ENCODE peak calls at places on chromosomes 4 and X, in four cellular contexts. One of them, this sample, is unnamed.

GRCh38 chrX:35726176-35726575 is 72.0 kb upstream of the MAGEB16 start:
- DNase-seq in gastrocnemius medialis: no peak
- DNase-seq in fibroblast of mammary gland: peak
- DNase-seq in stimulated activated CD8-positive, alpha-beta memory T cell treated with anti-CD3 and anti-CD28 coated beads, Interleukin-7, amount 100 ng/mL, for 1 hour: no peak
- DNase-seq in this sample: no peak

GRCh38 chr4:17502764-17503163 is 9.1 kb downstream of the QDPR start:
- DNase-seq in gastrocnemius medialis: no peak
- DNase-seq in fibroblast of mammary gland: no peak
- DNase-seq in stimulated activated CD8-positive, alpha-beta memory T cell treated with anti-CD3 and anti-CD28 coated beads, Interleukin-7, amount 100 ng/mL, for 1 hour: no peak
- DNase-seq in this sample: no peak

GRCh38 chr4:10063544-10064300 is 42.4 kb upstream of the SLC2A9 start:
- DNase-seq in gastrocnemius medialis: peak
- DNase-seq in fibroblast of mammary gland: peak
- DNase-seq in stimulated activated CD8-positive, alpha-beta memory T cell treated with anti-CD3 and anti-CD28 coated beads, Interleukin-7, amount 100 ng/mL, for 1 hour: no peak
- DNase-seq in this sample: no peak

GRCh38 chr4:48012819-48013218 is 3.7 kb downstream of the CNGA1 start:
- DNase-seq in gastrocnemius medialis: no peak
- DNase-seq in fibroblast of mammary gland: no peak
- DNase-seq in stimulated activated CD8-positive, alpha-beta memory T cell treated with anti-CD3 and anti-CD28 coated beads, Interleukin-7, amount 100 ng/mL, for 1 hour: no peak
- DNase-seq in this sample: no peak

GRCh38 chr4:95637047-95637600 is 88.4 kb upstream of the UNC5C start:
- DNase-seq in gastrocnemius medialis: no peak
- DNase-seq in fibroblast of mammary gland: peak
- DNase-seq in stimulated activated CD8-positive, alpha-beta memory T cell treated with anti-CD3 and anti-CD28 coated beads, Interleukin-7, amount 100 ng/mL, for 1 hour: no peak
- DNase-seq in this sample: no peak

GRCh38 chr4:153207561-153207960 is 3.3 kb downstream of the TRIM2 start:
- DNase-seq in gastrocnemius medialis: no peak
- DNase-seq in fibroblast of mammary gland: peak
- DNase-seq in stimulated activated CD8-positive, alpha-beta memory T cell treated with anti-CD3 and anti-CD28 coated beads, Interleukin-7, amount 100 ng/mL, for 1 hour: no peak
- DNase-seq in this sample: no peak

GRCh38 chrX:114500622-114501021 is 83.3 kb upstream of the HTR2C start:
- DNase-seq in gastrocnemius medialis: no peak
- DNase-seq in fibroblast of mammary gland: no peak
- DNase-seq in stimulated activated CD8-positive, alpha-beta memory T cell treated with anti-CD3 and anti-CD28 coated beads, Interleukin-7, amount 100 ng/mL, for 1 hour: no peak
- DNase-seq in this sample: no peak

GRCh38 chr4:78596111-78596742 is 44.7 kb downstream of the ANXA3 start:
- DNase-seq in gastrocnemius medialis: no peak
- DNase-seq in fibroblast of mammary gland: no peak
- DNase-seq in stimulated activated CD8-positive, alpha-beta memory T cell treated with anti-CD3 and anti-CD28 coated beads, Interleukin-7, amount 100 ng/mL, for 1 hour: no peak
- DNase-seq in this sample: no peak

GRCh38 chr4:63049726-63050125 is 1359.5 kb downstream of the TECRL start:
- DNase-seq in gastrocnemius medialis: no peak
- DNase-seq in fibroblast of mammary gland: no peak
- DNase-seq in stimulated activated CD8-positive, alpha-beta memory T cell treated with anti-CD3 and anti-CD28 coated beads, Interleukin-7, amount 100 ng/mL, for 1 hour: no peak
- DNase-seq in this sample: no peak

GRCh38 chrX:54452920-54453319 is 12.7 kb downstream of the TSR2 start:
- DNase-seq in gastrocnemius medialis: no peak
- DNase-seq in fibroblast of mammary gland: peak
- DNase-seq in stimulated activated CD8-positive, alpha-beta memory T cell treated with anti-CD3 and anti-CD28 coated beads, Interleukin-7, amount 100 ng/mL, for 1 hour: no peak
- DNase-seq in this sample: peak

GRCh38 chrX:144214651-144215050 is 330.8 kb downstream of the UBE2NL start:
- DNase-seq in gastrocnemius medialis: no peak
- DNase-seq in fibroblast of mammary gland: no peak
- DNase-seq in stimulated activated CD8-positive, alpha-beta memory T cell treated with anti-CD3 and anti-CD28 coated beads, Interleukin-7, amount 100 ng/mL, for 1 hour: no peak
- DNase-seq in this sample: no peak

GRCh38 chrX:69284491-69284890 is 119.2 kb upstream of the PJA1 start:
- DNase-seq in gastrocnemius medialis: no peak
- DNase-seq in fibroblast of mammary gland: no peak
- DNase-seq in stimulated activated CD8-positive, alpha-beta memory T cell treated with anti-CD3 and anti-CD28 coated beads, Interleukin-7, amount 100 ng/mL, for 1 hour: no peak
- DNase-seq in this sample: no peak

GRCh38 chr4:52713456-52713937 is 37.7 kb downstream of the ERVMER34-1 start:
- DNase-seq in gastrocnemius medialis: peak
- DNase-seq in fibroblast of mammary gland: no peak
- DNase-seq in stimulated activated CD8-positive, alpha-beta memory T cell treated with anti-CD3 and anti-CD28 coated beads, Interleukin-7, amount 100 ng/mL, for 1 hour: no peak
- DNase-seq in this sample: no peak

GRCh38 chr4:39976945-39977488 is 694 bp downstream of the PDS5A start:
- DNase-seq in gastrocnemius medialis: no peak
- DNase-seq in fibroblast of mammary gland: no peak
- DNase-seq in stimulated activated CD8-positive, alpha-beta memory T cell treated with anti-CD3 and anti-CD28 coated beads, Interleukin-7, amount 100 ng/mL, for 1 hour: peak
- DNase-seq in this sample: no peak

GRCh38 chrX:150870487-150871340 is 27.8 kb downstream of the CD99L2 start:
- DNase-seq in gastrocnemius medialis: peak
- DNase-seq in fibroblast of mammary gland: peak
- DNase-seq in stimulated activated CD8-positive, alpha-beta memory T cell treated with anti-CD3 and anti-CD28 coated beads, Interleukin-7, amount 100 ng/mL, for 1 hour: no peak
- DNase-seq in this sample: no peak

GRCh38 chr4:89658701-89659024 is 178.3 kb downstream of the SNCA start:
- DNase-seq in gastrocnemius medialis: no peak
- DNase-seq in fibroblast of mammary gland: no peak
- DNase-seq in stimulated activated CD8-positive, alpha-beta memory T cell treated with anti-CD3 and anti-CD28 coated beads, Interleukin-7, amount 100 ng/mL, for 1 hour: no peak
- DNase-seq in this sample: no peak

GRCh38 chr4:6732441-6733357 is 16.7 kb downstream of the BLOC1S4 start:
- DNase-seq in gastrocnemius medialis: peak
- DNase-seq in fibroblast of mammary gland: peak
- DNase-seq in stimulated activated CD8-positive, alpha-beta memory T cell treated with anti-CD3 and anti-CD28 coated beads, Interleukin-7, amount 100 ng/mL, for 1 hour: no peak
- DNase-seq in this sample: no peak

GRCh38 chrX:16185725-16186136 is 18.4 kb downstream of the MAGEB17 start:
- DNase-seq in gastrocnemius medialis: no peak
- DNase-seq in fibroblast of mammary gland: peak
- DNase-seq in stimulated activated CD8-positive, alpha-beta memory T cell treated with anti-CD3 and anti-CD28 coated beads, Interleukin-7, amount 100 ng/mL, for 1 hour: no peak
- DNase-seq in this sample: no peak

GRCh38 chrX:4935387-4935786 is 1221.9 kb upstream of the PRKX start:
- DNase-seq in gastrocnemius medialis: no peak
- DNase-seq in fibroblast of mammary gland: no peak
- DNase-seq in stimulated activated CD8-positive, alpha-beta memory T cell treated with anti-CD3 and anti-CD28 coated beads, Interleukin-7, amount 100 ng/mL, for 1 hour: no peak
- DNase-seq in this sample: no peak

GRCh38 chr4:83860200-83860599 is 324.3 kb downstream of the GPAT3 start:
- DNase-seq in gastrocnemius medialis: no peak
- DNase-seq in fibroblast of mammary gland: no peak
- DNase-seq in stimulated activated CD8-positive, alpha-beta memory T cell treated with anti-CD3 and anti-CD28 coated beads, Interleukin-7, amount 100 ng/mL, for 1 hour: no peak
- DNase-seq in this sample: no peak

GRCh38 chrX:107205770-107206696 is at the start of the genes DNAAF6 and NUP62CL:
- DNase-seq in gastrocnemius medialis: peak
- DNase-seq in fibroblast of mammary gland: peak
- DNase-seq in stimulated activated CD8-positive, alpha-beta memory T cell treated with anti-CD3 and anti-CD28 coated beads, Interleukin-7, amount 100 ng/mL, for 1 hour: peak
- DNase-seq in this sample: peak